ENCODE peak calls at places on chromosomes 12 and 14, in five cellular contexts. U is Panc1, M is psoas muscle, S is thoracic aorta, P is right cardiac atrium. Z is an unnamed sample.

GRCh38 chr14:70792939-70793338 is 16.4 kb downstream of the MAP3K9 start:
- ATAC-seq in S (no peak), U (no peak), P (no peak), M (no peak), Z (no peak)

GRCh38 chr12:110733857-110734373 is 8.8 kb downstream of the PPP1CC start:
- ATAC-seq in S (no peak), U (peak), M (no peak), P (no peak), Z (no peak)

GRCh38 chr12:25456474-25456873 is 96.6 kb downstream of the LMNTD1 start:
- ATAC-seq in P (no peak), M (no peak), S (no peak), U (no peak), Z (no peak)

GRCh38 chr12:55797550-55797949 is 20.0 kb downstream of the SARNP start:
- ATAC-seq in P (no peak), M (no peak), S (no peak), U (no peak), Z (no peak)

GRCh38 chr12:104219361-104219892 is 3.8 kb downstream of the TXNRD1 start:
- ATAC-seq in M (peak), P (peak), S (peak), U (peak), Z (no peak)

GRCh38 chr12:1529862-1530591 is 64.4 kb downstream of the FBXL14 start:
- ATAC-seq in U (peak), S (no peak), M (no peak), P (peak), Z (no peak)

GRCh38 chr12:113781415-113782198 is 184.5 kb downstream of the RBM19 start:
- ATAC-seq in S (no peak), U (peak), P (no peak), M (no peak), Z (no peak)

GRCh38 chr12:47903927-47904646 is 707 bp downstream of the VDR start:
- ATAC-seq in S (peak), M (peak), P (peak), U (peak), Z (peak)

GRCh38 chr12:9820281-9820930 is 6.9 kb upstream of the KLRF1 start:
- ATAC-seq in P (no peak), M (no peak), S (no peak), U (no peak), Z (no peak)

GRCh38 chr12:103947871-103948555 is 17.7 kb upstream of the TDG start:
- ATAC-seq in P (no peak), S (no peak), U (no peak), M (no peak), Z (no peak)

GRCh38 chr14:74667758-74668157 is 45.1 kb downstream of the AREL1 start:
- ATAC-seq in M (no peak), S (no peak), P (no peak), U (no peak), Z (no peak)

GRCh38 chr14:100784523-100785337 is 41.2 kb upstream of the MEG3 start:
- ATAC-seq in M (no peak), P (no peak), U (no peak), S (no peak), Z (no peak)

GRCh38 chr14:77616133-77616453 is 344 bp downstream of the SPTLC2 start:
- ATAC-seq in S (no peak), M (no peak), U (peak), P (no peak), Z (peak)

GRCh38 chr12:112590281-112590680 is 171.5 kb downstream of the PTPN11 start:
- ATAC-seq in P (no peak), M (no peak), U (no peak), S (no peak), Z (no peak)

GRCh38 chr12:12985817-12986408 is 14.2 kb downstream of the HEBP1 start:
- ATAC-seq in U (peak), M (peak), P (no peak), S (no peak), Z (no peak)

GRCh38 chr12:28032811-28033537 is 60.4 kb upstream of the PTHLH start:
- ATAC-seq in M (no peak), P (no peak), S (no peak), U (no peak), Z (no peak)

GRCh38 chr14:101539929-101540328 is 21.4 kb upstream of the DIO3 start:
- ATAC-seq in U (no peak), S (no peak), P (no peak), M (no peak), Z (no peak)

GRCh38 chr12:93723568-93723930 is 46.4 kb downstream of the CRADD start:
- ATAC-seq in S (no peak), P (no peak), M (no peak), U (no peak), Z (no peak)

GRCh38 chr12:120235369-120236123 is 30.0 kb downstream of the PXN start:
- ATAC-seq in M (no peak), P (peak), U (no peak), S (no peak), Z (peak)

GRCh38 chr12:116459501-116459900 is 99.7 kb upstream of the MAP1LC3B2 start:
- ATAC-seq in M (no peak), P (no peak), U (no peak), S (no peak), Z (no peak)

GRCh38 chr12:15928870-15929571 is 17.9 kb downstream of the DERA start:
- ATAC-seq in U (peak), P (peak), S (no peak), M (peak), Z (no peak)

GRCh38 chr14:89284368-89285058 is 132.5 kb downstream of the FOXN3 start:
- ATAC-seq in U (no peak), M (no peak), P (no peak), S (peak), Z (no peak)

GRCh38 chr14:105118646-105119409 is 49.7 kb downstream of the JAG2 start:
- ATAC-seq in P (no peak), U (no peak), M (no peak), S (no peak), Z (no peak)

GRCh38 chr12:52871291-52871961 is 22.6 kb upstream of the KRT78 start:
- ATAC-seq in M (no peak), P (no peak), U (no peak), S (no peak), Z (no peak)

GRCh38 chr12:108814462-108815211 is 42.7 kb downstream of the SSH1 start:
- ATAC-seq in M (no peak), P (no peak), U (no peak), S (no peak), Z (no peak)

Z was measured in stimulated activated memory B cell treated with anti-CD40 and anti-IgM and Interleukin-4, amounts not matched to agents 10 μg/mL and 1 μg/mL and 100 μg/mL, for 72 hours.